ENCODE peak calls at places on chromosomes 16 and 17, in five cellular contexts. A is CD8-positive, alpha-beta T cell; L is stimulated activated CD4-positive, alpha-beta T cell treated with anti-CD3 and anti-CD28 coated beads, TNF-alpha, amount 100 ng/mL, for 24 hours; R is mucosa of gallbladder; Z is GOT3. B is an unnamed sample.

GRCh38 chr16:50002190-50002589 is 22.8 kb upstream of the CNEP1R1 start:
- DNase-seq in A (no peak), L (no peak), R (no peak), Z (no peak), B (no peak)

GRCh38 chr16:74073471-74073870 is 223.1 kb upstream of the PSMD7 start:
- DNase-seq in A (no peak), L (no peak), R (no peak), Z (no peak), B (peak)

GRCh38 chr16:50559804-50560514 is 11.8 kb downstream of the NKD1 start:
- DNase-seq in A (no peak), L (no peak), R (no peak), Z (no peak), B (no peak)

GRCh38 chr16:4395055-4395726 is 21.2 kb downstream of the CORO7 start:
- DNase-seq in A (no peak), L (no peak), R (no peak), Z (no peak), B (no peak)

GRCh38 chr17:31754239-31754945 is 104.7 kb downstream of the COPRS start:
- DNase-seq in A (no peak), L (no peak), R (no peak), Z (no peak), B (peak)

GRCh38 chr16:5709889-5710288 is 612.3 kb upstream of the EEF2KMT start:
- DNase-seq in A (no peak), L (no peak), R (peak), Z (no peak), B (no peak)

GRCh38 chr17:13626703-13627102 is 25.0 kb upstream of the HS3ST3A1 start:
- DNase-seq in A (no peak), L (no peak), R (no peak), Z (no peak), B (no peak)

GRCh38 chr16:88992351-88993005 is 15.5 kb upstream of the CBFA2T3 start:
- DNase-seq in A (no peak), L (no peak), R (no peak), Z (no peak), B (no peak)

GRCh38 chr17:15381707-15382106 is 40.3 kb upstream of the TEKT3 start:
- DNase-seq in A (no peak), L (no peak), R (no peak), Z (no peak), B (no peak)

GRCh38 chr16:9818702-9819101 is 363.5 kb downstream of the GRIN2A start:
- DNase-seq in A (no peak), L (no peak), R (no peak), Z (no peak), B (no peak)

GRCh38 chr16:66416136-66416535 is 11.0 kb upstream of the BEAN1 start:
- DNase-seq in A (no peak), L (no peak), R (no peak), Z (no peak), B (no peak)

GRCh38 chr16:81679721-81680430 is 99.2 kb upstream of the PLCG2 start:
- DNase-seq in A (no peak), L (no peak), R (no peak), Z (no peak), B (no peak)

GRCh38 chr16:67537636-67538591 is 9.3 kb downstream of the RIPOR1 start:
- DNase-seq in A (peak), L (no peak), R (no peak), Z (no peak), B (no peak)

GRCh38 chr16:66905633-66906539 is 12.8 kb downstream of the CDH16 start:
- DNase-seq in A (no peak), L (no peak), R (peak), Z (no peak), B (no peak)

GRCh38 chr16:17369441-17369951 is 101.3 kb downstream of the XYLT1 start:
- DNase-seq in A (peak), L (no peak), R (peak), Z (no peak), B (no peak)

GRCh38 chr16:20598832-20599469 is 22.8 kb upstream of the ACSM2B start:
- DNase-seq in A (no peak), L (no peak), R (no peak), Z (no peak), B (no peak)

GRCh38 chr17:82370471-82371332 is 863 bp upstream of the UTS2R start:
- DNase-seq in A (no peak), L (no peak), R (no peak), Z (no peak), B (no peak)

GRCh38 chr16:30786115-30786935 is 680 bp downstream of the ZNF629 start:
- DNase-seq in A (no peak), L (no peak), R (no peak), Z (no peak), B (no peak)

GRCh38 chr17:66165537-66166123 is 26.3 kb downstream of the CEP112 start:
- DNase-seq in A (no peak), L (no peak), R (peak), Z (no peak), B (peak)

GRCh38 chr16:88310796-88311605 is 71.8 kb upstream of the ZNF469 start:
- DNase-seq in A (no peak), L (no peak), R (no peak), Z (no peak), B (peak)

GRCh38 chr16:57960310-57960709 is 10.6 kb downstream of the CNGB1 start:
- DNase-seq in A (no peak), L (no peak), R (no peak), Z (no peak), B (no peak)